ENCODE peak calls at places on chromosomes 13 and 19, in eight cellular contexts. One of them, this sample, is unnamed.

GRCh38 chr19:54463531-54464043 is at the start of gene LENG9:
- DNase-seq in stimulated activated CD4-positive, alpha-beta T cell treated with anti-CD3 and anti-CD28 coated beads, Interleukin-2, amount 100 ng/mL, for 48 hours: peak
- DNase-seq in tibial artery: peak
- DNase-seq in AG08396: peak
- DNase-seq in GM10248: peak
- DNase-seq in psoas muscle: peak
- DNase-seq in stimulated activated CD8-positive, alpha-beta memory T cell treated with anti-CD3 and anti-CD28 coated beads, Interleukin-12 subunit alpha, Interleukin-12 subunit beta, amount 100 ng/mL, for 4 hours: peak
- DNase-seq in tibial nerve: peak
- DNase-seq in this sample: peak

GRCh38 chr13:44278164-44278563 is 95.5 kb upstream of the SERP2 start:
- DNase-seq in tibial artery: no peak
- DNase-seq in AG08396: no peak
- DNase-seq in stimulated activated CD8-positive, alpha-beta memory T cell treated with anti-CD3 and anti-CD28 coated beads, Interleukin-12 subunit alpha, Interleukin-12 subunit beta, amount 100 ng/mL, for 4 hours: no peak
- DNase-seq in stimulated activated CD4-positive, alpha-beta T cell treated with anti-CD3 and anti-CD28 coated beads, Interleukin-2, amount 100 ng/mL, for 48 hours: no peak
- DNase-seq in GM10248: no peak
- DNase-seq in psoas muscle: no peak
- DNase-seq in tibial nerve: no peak
- DNase-seq in this sample: no peak

GRCh38 chr19:32464279-32464678 is 58.7 kb downstream of the DPY19L3 start:
- DNase-seq in tibial nerve: no peak
- DNase-seq in tibial artery: no peak
- DNase-seq in AG08396: no peak
- DNase-seq in psoas muscle: no peak
- DNase-seq in stimulated activated CD8-positive, alpha-beta memory T cell treated with anti-CD3 and anti-CD28 coated beads, Interleukin-12 subunit alpha, Interleukin-12 subunit beta, amount 100 ng/mL, for 4 hours: no peak
- DNase-seq in GM10248: no peak
- DNase-seq in stimulated activated CD4-positive, alpha-beta T cell treated with anti-CD3 and anti-CD28 coated beads, Interleukin-2, amount 100 ng/mL, for 48 hours: no peak
- DNase-seq in this sample: peak

GRCh38 chr13:33355470-33355869 is 69.9 kb upstream of the STARD13 start:
- DNase-seq in AG08396: peak
- DNase-seq in tibial nerve: peak
- DNase-seq in stimulated activated CD8-positive, alpha-beta memory T cell treated with anti-CD3 and anti-CD28 coated beads, Interleukin-12 subunit alpha, Interleukin-12 subunit beta, amount 100 ng/mL, for 4 hours: no peak
- DNase-seq in stimulated activated CD4-positive, alpha-beta T cell treated with anti-CD3 and anti-CD28 coated beads, Interleukin-2, amount 100 ng/mL, for 48 hours: no peak
- DNase-seq in psoas muscle: no peak
- DNase-seq in tibial artery: no peak
- DNase-seq in GM10248: no peak
- DNase-seq in this sample: peak

GRCh38 chr13:70795484-70795883 is 687.2 kb upstream of the KLHL1 start:
- DNase-seq in tibial nerve: no peak
- DNase-seq in GM10248: no peak
- DNase-seq in AG08396: no peak
- DNase-seq in tibial artery: no peak
- DNase-seq in stimulated activated CD4-positive, alpha-beta T cell treated with anti-CD3 and anti-CD28 coated beads, Interleukin-2, amount 100 ng/mL, for 48 hours: no peak
- DNase-seq in stimulated activated CD8-positive, alpha-beta memory T cell treated with anti-CD3 and anti-CD28 coated beads, Interleukin-12 subunit alpha, Interleukin-12 subunit beta, amount 100 ng/mL, for 4 hours: no peak
- DNase-seq in psoas muscle: no peak
- DNase-seq in this sample: peak

GRCh38 chr13:99969368-99969933 is 2.1 kb downstream of the ZIC5 start:
- DNase-seq in tibial artery: no peak
- DNase-seq in AG08396: no peak
- DNase-seq in GM10248: no peak
- DNase-seq in stimulated activated CD4-positive, alpha-beta T cell treated with anti-CD3 and anti-CD28 coated beads, Interleukin-2, amount 100 ng/mL, for 48 hours: no peak
- DNase-seq in tibial nerve: no peak
- DNase-seq in psoas muscle: no peak
- DNase-seq in stimulated activated CD8-positive, alpha-beta memory T cell treated with anti-CD3 and anti-CD28 coated beads, Interleukin-12 subunit alpha, Interleukin-12 subunit beta, amount 100 ng/mL, for 4 hours: no peak
- DNase-seq in this sample: no peak

GRCh38 chr19:12156254-12157058 is at the start of gene ZNF625:
- DNase-seq in psoas muscle: peak
- DNase-seq in AG08396: peak
- DNase-seq in tibial artery: peak
- DNase-seq in GM10248: peak
- DNase-seq in stimulated activated CD8-positive, alpha-beta memory T cell treated with anti-CD3 and anti-CD28 coated beads, Interleukin-12 subunit alpha, Interleukin-12 subunit beta, amount 100 ng/mL, for 4 hours: no peak
- DNase-seq in stimulated activated CD4-positive, alpha-beta T cell treated with anti-CD3 and anti-CD28 coated beads, Interleukin-2, amount 100 ng/mL, for 48 hours: no peak
- DNase-seq in tibial nerve: peak
- DNase-seq in this sample: peak

GRCh38 chr19:6020166-6020967 is 42.4 kb upstream of the RANBP3 start:
- DNase-seq in stimulated activated CD4-positive, alpha-beta T cell treated with anti-CD3 and anti-CD28 coated beads, Interleukin-2, amount 100 ng/mL, for 48 hours: no peak
- DNase-seq in GM10248: no peak
- DNase-seq in stimulated activated CD8-positive, alpha-beta memory T cell treated with anti-CD3 and anti-CD28 coated beads, Interleukin-12 subunit alpha, Interleukin-12 subunit beta, amount 100 ng/mL, for 4 hours: no peak
- DNase-seq in tibial artery: no peak
- DNase-seq in AG08396: no peak
- DNase-seq in tibial nerve: no peak
- DNase-seq in psoas muscle: peak
- DNase-seq in this sample: no peak

GRCh38 chr19:17496337-17496997 is 15.0 kb upstream of the PGLS start:
- DNase-seq in AG08396: peak
- DNase-seq in stimulated activated CD4-positive, alpha-beta T cell treated with anti-CD3 and anti-CD28 coated beads, Interleukin-2, amount 100 ng/mL, for 48 hours: peak
- DNase-seq in psoas muscle: peak
- DNase-seq in stimulated activated CD8-positive, alpha-beta memory T cell treated with anti-CD3 and anti-CD28 coated beads, Interleukin-12 subunit alpha, Interleukin-12 subunit beta, amount 100 ng/mL, for 4 hours: peak
- DNase-seq in GM10248: peak
- DNase-seq in tibial artery: no peak
- DNase-seq in tibial nerve: peak
- DNase-seq in this sample: peak

GRCh38 chr13:32153056-32153455 is 121.5 kb downstream of the FRY start:
- DNase-seq in stimulated activated CD8-positive, alpha-beta memory T cell treated with anti-CD3 and anti-CD28 coated beads, Interleukin-12 subunit alpha, Interleukin-12 subunit beta, amount 100 ng/mL, for 4 hours: no peak
- DNase-seq in AG08396: peak
- DNase-seq in tibial artery: no peak
- DNase-seq in psoas muscle: no peak
- DNase-seq in stimulated activated CD4-positive, alpha-beta T cell treated with anti-CD3 and anti-CD28 coated beads, Interleukin-2, amount 100 ng/mL, for 48 hours: no peak
- DNase-seq in GM10248: no peak
- DNase-seq in tibial nerve: no peak
- DNase-seq in this sample: peak

GRCh38 chr13:19345158-19345557 is 163.5 kb upstream of the TUBA3C start:
- DNase-seq in tibial nerve: no peak
- DNase-seq in stimulated activated CD4-positive, alpha-beta T cell treated with anti-CD3 and anti-CD28 coated beads, Interleukin-2, amount 100 ng/mL, for 48 hours: no peak
- DNase-seq in psoas muscle: no peak
- DNase-seq in AG08396: no peak
- DNase-seq in GM10248: peak
- DNase-seq in tibial artery: no peak
- DNase-seq in stimulated activated CD8-positive, alpha-beta memory T cell treated with anti-CD3 and anti-CD28 coated beads, Interleukin-12 subunit alpha, Interleukin-12 subunit beta, amount 100 ng/mL, for 4 hours: no peak
- DNase-seq in this sample: no peak

GRCh38 chr13:110290153-110290552 is 16.8 kb downstream of the COL4A1 start:
- DNase-seq in AG08396: no peak
- DNase-seq in GM10248: no peak
- DNase-seq in stimulated activated CD8-positive, alpha-beta memory T cell treated with anti-CD3 and anti-CD28 coated beads, Interleukin-12 subunit alpha, Interleukin-12 subunit beta, amount 100 ng/mL, for 4 hours: no peak
- DNase-seq in tibial nerve: no peak
- DNase-seq in psoas muscle: no peak
- DNase-seq in tibial artery: no peak
- DNase-seq in stimulated activated CD4-positive, alpha-beta T cell treated with anti-CD3 and anti-CD28 coated beads, Interleukin-2, amount 100 ng/mL, for 48 hours: no peak
- DNase-seq in this sample: no peak

GRCh38 chr19:18842166-18842565 is 10.4 kb downstream of the UPF1 start:
- DNase-seq in GM10248: no peak
- DNase-seq in tibial artery: no peak
- DNase-seq in stimulated activated CD8-positive, alpha-beta memory T cell treated with anti-CD3 and anti-CD28 coated beads, Interleukin-12 subunit alpha, Interleukin-12 subunit beta, amount 100 ng/mL, for 4 hours: no peak
- DNase-seq in AG08396: no peak
- DNase-seq in tibial nerve: no peak
- DNase-seq in stimulated activated CD4-positive, alpha-beta T cell treated with anti-CD3 and anti-CD28 coated beads, Interleukin-2, amount 100 ng/mL, for 48 hours: no peak
- DNase-seq in psoas muscle: no peak
- DNase-seq in this sample: no peak

GRCh38 chr19:16587031-16588023 is 15.1 kb upstream of the SLC35E1 start:
- DNase-seq in stimulated activated CD4-positive, alpha-beta T cell treated with anti-CD3 and anti-CD28 coated beads, Interleukin-2, amount 100 ng/mL, for 48 hours: no peak
- DNase-seq in GM10248: peak
- DNase-seq in AG08396: no peak
- DNase-seq in tibial nerve: peak
- DNase-seq in stimulated activated CD8-positive, alpha-beta memory T cell treated with anti-CD3 and anti-CD28 coated beads, Interleukin-12 subunit alpha, Interleukin-12 subunit beta, amount 100 ng/mL, for 4 hours: peak
- DNase-seq in psoas muscle: no peak
- DNase-seq in tibial artery: no peak
- DNase-seq in this sample: no peak

GRCh38 chr19:33295621-33296472 is 6.5 kb downstream of the CEBPA start:
- DNase-seq in psoas muscle: no peak
- DNase-seq in tibial artery: no peak
- DNase-seq in tibial nerve: no peak
- DNase-seq in AG08396: no peak
- DNase-seq in GM10248: no peak
- DNase-seq in stimulated activated CD8-positive, alpha-beta memory T cell treated with anti-CD3 and anti-CD28 coated beads, Interleukin-12 subunit alpha, Interleukin-12 subunit beta, amount 100 ng/mL, for 4 hours: no peak
- DNase-seq in stimulated activated CD4-positive, alpha-beta T cell treated with anti-CD3 and anti-CD28 coated beads, Interleukin-2, amount 100 ng/mL, for 48 hours: no peak
- DNase-seq in this sample: no peak

GRCh38 chr13:41634407-41634806 is 177.1 kb downstream of the RGCC start:
- DNase-seq in stimulated activated CD8-positive, alpha-beta memory T cell treated with anti-CD3 and anti-CD28 coated beads, Interleukin-12 subunit alpha, Interleukin-12 subunit beta, amount 100 ng/mL, for 4 hours: no peak
- DNase-seq in tibial artery: no peak
- DNase-seq in stimulated activated CD4-positive, alpha-beta T cell treated with anti-CD3 and anti-CD28 coated beads, Interleukin-2, amount 100 ng/mL, for 48 hours: no peak
- DNase-seq in tibial nerve: no peak
- DNase-seq in psoas muscle: no peak
- DNase-seq in GM10248: no peak
- DNase-seq in AG08396: no peak
- DNase-seq in this sample: no peak

GRCh38 chr19:11426656-11427055 is 7.5 kb upstream of the RGL3 start:
- DNase-seq in tibial artery: no peak
- DNase-seq in GM10248: no peak
- DNase-seq in psoas muscle: no peak
- DNase-seq in AG08396: no peak
- DNase-seq in stimulated activated CD4-positive, alpha-beta T cell treated with anti-CD3 and anti-CD28 coated beads, Interleukin-2, amount 100 ng/mL, for 48 hours: no peak
- DNase-seq in stimulated activated CD8-positive, alpha-beta memory T cell treated with anti-CD3 and anti-CD28 coated beads, Interleukin-12 subunit alpha, Interleukin-12 subunit beta, amount 100 ng/mL, for 4 hours: no peak
- DNase-seq in tibial nerve: no peak
- DNase-seq in this sample: no peak

GRCh38 chr13:95535243-95535642 is 17.3 kb upstream of the CLDN10 start:
- DNase-seq in tibial artery: no peak
- DNase-seq in tibial nerve: no peak
- DNase-seq in AG08396: no peak
- DNase-seq in stimulated activated CD8-positive, alpha-beta memory T cell treated with anti-CD3 and anti-CD28 coated beads, Interleukin-12 subunit alpha, Interleukin-12 subunit beta, amount 100 ng/mL, for 4 hours: no peak
- DNase-seq in psoas muscle: no peak
- DNase-seq in stimulated activated CD4-positive, alpha-beta T cell treated with anti-CD3 and anti-CD28 coated beads, Interleukin-2, amount 100 ng/mL, for 48 hours: no peak
- DNase-seq in GM10248: no peak
- DNase-seq in this sample: peak

GRCh38 chr13:51995677-51996551 is 15.3 kb downstream of the ATP7B start:
- DNase-seq in tibial nerve: no peak
- DNase-seq in psoas muscle: no peak
- DNase-seq in tibial artery: no peak
- DNase-seq in stimulated activated CD8-positive, alpha-beta memory T cell treated with anti-CD3 and anti-CD28 coated beads, Interleukin-12 subunit alpha, Interleukin-12 subunit beta, amount 100 ng/mL, for 4 hours: no peak
- DNase-seq in GM10248: no peak
- DNase-seq in stimulated activated CD4-positive, alpha-beta T cell treated with anti-CD3 and anti-CD28 coated beads, Interleukin-2, amount 100 ng/mL, for 48 hours: no peak
- DNase-seq in AG08396: no peak
- DNase-seq in this sample: no peak

GRCh38 chr19:45676851-45677263 is 8.8 kb downstream of the GIPR start:
- DNase-seq in AG08396: peak
- DNase-seq in tibial artery: no peak
- DNase-seq in tibial nerve: no peak
- DNase-seq in stimulated activated CD8-positive, alpha-beta memory T cell treated with anti-CD3 and anti-CD28 coated beads, Interleukin-12 subunit alpha, Interleukin-12 subunit beta, amount 100 ng/mL, for 4 hours: peak
- DNase-seq in psoas muscle: no peak
- DNase-seq in GM10248: peak
- DNase-seq in stimulated activated CD4-positive, alpha-beta T cell treated with anti-CD3 and anti-CD28 coated beads, Interleukin-2, amount 100 ng/mL, for 48 hours: no peak
- DNase-seq in this sample: no peak

GRCh38 chr13:53200498-53201453 is 172.2 kb downstream of the OLFM4 start:
- DNase-seq in tibial artery: no peak
- DNase-seq in stimulated activated CD4-positive, alpha-beta T cell treated with anti-CD3 and anti-CD28 coated beads, Interleukin-2, amount 100 ng/mL, for 48 hours: peak
- DNase-seq in GM10248: peak
- DNase-seq in AG08396: peak
- DNase-seq in psoas muscle: peak
- DNase-seq in stimulated activated CD8-positive, alpha-beta memory T cell treated with anti-CD3 and anti-CD28 coated beads, Interleukin-12 subunit alpha, Interleukin-12 subunit beta, amount 100 ng/mL, for 4 hours: no peak
- DNase-seq in tibial nerve: peak
- DNase-seq in this sample: peak

GRCh38 chr19:49114630-49115363 is 627 bp downstream of the LIN7B start:
- DNase-seq in tibial nerve: peak
- DNase-seq in stimulated activated CD8-positive, alpha-beta memory T cell treated with anti-CD3 and anti-CD28 coated beads, Interleukin-12 subunit alpha, Interleukin-12 subunit beta, amount 100 ng/mL, for 4 hours: peak
- DNase-seq in stimulated activated CD4-positive, alpha-beta T cell treated with anti-CD3 and anti-CD28 coated beads, Interleukin-2, amount 100 ng/mL, for 48 hours: peak
- DNase-seq in psoas muscle: peak
- DNase-seq in tibial artery: peak
- DNase-seq in AG08396: peak
- DNase-seq in GM10248: no peak
- DNase-seq in this sample: no peak

GRCh38 chr13:26600345-26600761 is 42.9 kb downstream of the WASF3 start:
- DNase-seq in GM10248: no peak
- DNase-seq in stimulated activated CD8-positive, alpha-beta memory T cell treated with anti-CD3 and anti-CD28 coated beads, Interleukin-12 subunit alpha, Interleukin-12 subunit beta, amount 100 ng/mL, for 4 hours: no peak
- DNase-seq in tibial nerve: peak
- DNase-seq in tibial artery: no peak
- DNase-seq in psoas muscle: no peak
- DNase-seq in AG08396: no peak
- DNase-seq in stimulated activated CD4-positive, alpha-beta T cell treated with anti-CD3 and anti-CD28 coated beads, Interleukin-2, amount 100 ng/mL, for 48 hours: no peak
- DNase-seq in this sample: peak

GRCh38 chr19:48819366-48819816 is 8.6 kb upstream of the BCAT2 start:
- DNase-seq in tibial nerve: peak
- DNase-seq in GM10248: no peak
- DNase-seq in psoas muscle: peak
- DNase-seq in AG08396: peak
- DNase-seq in tibial artery: peak
- DNase-seq in stimulated activated CD8-positive, alpha-beta memory T cell treated with anti-CD3 and anti-CD28 coated beads, Interleukin-12 subunit alpha, Interleukin-12 subunit beta, amount 100 ng/mL, for 4 hours: no peak
- DNase-seq in stimulated activated CD4-positive, alpha-beta T cell treated with anti-CD3 and anti-CD28 coated beads, Interleukin-2, amount 100 ng/mL, for 48 hours: no peak
- DNase-seq in this sample: peak

GRCh38 chr13:86383561-86383960 is 584.3 kb upstream of the SLITRK6 start:
- DNase-seq in stimulated activated CD8-positive, alpha-beta memory T cell treated with anti-CD3 and anti-CD28 coated beads, Interleukin-12 subunit alpha, Interleukin-12 subunit beta, amount 100 ng/mL, for 4 hours: no peak
- DNase-seq in GM10248: no peak
- DNase-seq in psoas muscle: no peak
- DNase-seq in tibial artery: no peak
- DNase-seq in stimulated activated CD4-positive, alpha-beta T cell treated with anti-CD3 and anti-CD28 coated beads, Interleukin-2, amount 100 ng/mL, for 48 hours: no peak
- DNase-seq in tibial nerve: no peak
- DNase-seq in AG08396: no peak
- DNase-seq in this sample: no peak

This sample was measured in fibroblast of the conjunctiva.